ENCODE peak calls at places on chromosomes 4 and X, in ten cellular contexts. I is astrocyte of the spinal cord, D is AG10803, V is GM06990, T is foreskin keratinocyte, Q is endothelial cell, R is A549, M is RWPE1, L is GM13976, P is GM10248. Y is an unnamed sample.

GRCh38 chrX:78650906-78651437 is 8.2 kb downstream of the RTL3 start:
- DNase-seq in V (peak; percentile 70), I (peak; percentile 88), M (no peak), R (no peak), P (no peak), D (peak; percentile 91), L (no peak), T (no peak), Q (no peak), Y (peak; percentile 26)

GRCh38 chr4:55503164-55503563 is 43.5 kb downstream of the CLOCK start:
- DNase-seq in L (no peak), R (no peak), V (no peak), D (peak; percentile 59), Q (no peak), I (peak; percentile 70), P (no peak), M (peak; percentile 59), T (peak; percentile 69), Y (no peak)

GRCh38 chrX:40084471-40084870 is 13.3 kb downstream of the BCOR start:
- DNase-seq in P (no peak), L (no peak), D (no peak), Q (no peak), R (no peak), T (no peak), I (no peak), M (no peak), V (no peak), Y (no peak)

GRCh38 chr4:110904435-110905050 is 281.7 kb upstream of the PITX2 start:
- DNase-seq in L (no peak), I (peak; percentile 12), R (no peak), V (no peak), P (no peak), T (no peak), Q (no peak), D (no peak), M (no peak), Y (no peak)

GRCh38 chr4:10666616-10667015 is 18.0 kb downstream of the CLNK start:
- DNase-seq in P (no peak), V (no peak), T (no peak), L (no peak), D (no peak), I (no peak), R (no peak), Q (no peak), M (no peak), Y (no peak)

GRCh38 chrX:15158736-15159406 is 111.0 kb downstream of the ASB9 start:
- DNase-seq in Q (no peak), L (peak; percentile 17), M (peak; percentile 10), P (peak; percentile 13), I (no peak), R (no peak), V (peak; percentile 25), T (peak; percentile 37), D (no peak), Y (no peak)

GRCh38 chrX:139020793-139021192 is 309.3 kb upstream of the FGF13 start:
- DNase-seq in I (no peak), M (no peak), R (no peak), Q (no peak), L (no peak), T (no peak), V (no peak), D (peak; percentile 25), P (no peak), Y (no peak)

GRCh38 chr4:61923179-61923578 is 723.1 kb downstream of the ADGRL3 start:
- DNase-seq in P (no peak), I (no peak), D (no peak), T (no peak), M (peak; percentile 18), V (no peak), L (no peak), Q (no peak), R (no peak), Y (no peak)

GRCh38 chr4:137768196-137768595 is 235.9 kb upstream of the PCDH18 start:
- DNase-seq in R (no peak), T (no peak), I (peak; percentile 5), L (no peak), P (no peak), M (no peak), D (no peak), V (no peak), Q (no peak), Y (no peak)

GRCh38 chrX:105114554-105115130 is 105.9 kb downstream of the TEX13A start:
- DNase-seq in Q (no peak), M (no peak), V (no peak), D (no peak), T (no peak), L (no peak), I (no peak), P (no peak), R (no peak), Y (no peak)

GRCh38 chr4:184596617-184597185 is 52.5 kb downstream of the CASP3 start:
- DNase-seq in M (no peak), T (no peak), D (no peak), I (no peak), P (no peak), V (no peak), Q (no peak), L (no peak), R (no peak), Y (no peak)

GRCh38 chr4:99400831-99401230 is 34.3 kb downstream of the ADH7 start:
- DNase-seq in D (no peak), T (no peak), Q (no peak), V (no peak), L (no peak), P (no peak), M (no peak), I (no peak), R (no peak), Y (no peak)

GRCh38 chr4:8220661-8221446 is 21.8 kb downstream of the SH3TC1 start:
- DNase-seq in R (no peak), T (no peak), V (no peak), D (no peak), L (no peak), I (no peak), Q (no peak), M (no peak), P (no peak), Y (no peak)

GRCh38 chr4:2953496-2953895 is 9.7 kb downstream of the NOP14 start:
- DNase-seq in D (no peak), R (no peak), L (no peak), P (no peak), T (no peak), Q (no peak), I (no peak), V (no peak), M (no peak), Y (no peak)

GRCh38 chrX:149286940-149287349 is 218.2 kb downstream of the IDS start:
- DNase-seq in Q (peak; percentile 38), P (peak; percentile 34), V (peak; percentile 24), L (peak; percentile 36), R (peak; percentile 35), M (peak; percentile 26), I (peak; percentile 56), D (peak; percentile 28), T (no peak), Y (no peak)

GRCh38 chr4:146545102-146545501 is 23.4 kb upstream of the SLC10A7 start:
- DNase-seq in M (no peak), R (peak; percentile 13), T (no peak), I (peak; percentile 37), V (no peak), D (peak; percentile 42), L (peak; percentile 38), Q (peak; percentile 14), P (peak; percentile 38), Y (no peak)
- TF ChIP-seq CTCF in M (no peak), R (no peak), T (peak; percentile 50), I (peak; percentile 52), V (peak; percentile 58), D (peak; percentile 55), L (no peak), Q (no peak), P (peak; percentile 8), Y (peak; percentile 61)

DNA sequence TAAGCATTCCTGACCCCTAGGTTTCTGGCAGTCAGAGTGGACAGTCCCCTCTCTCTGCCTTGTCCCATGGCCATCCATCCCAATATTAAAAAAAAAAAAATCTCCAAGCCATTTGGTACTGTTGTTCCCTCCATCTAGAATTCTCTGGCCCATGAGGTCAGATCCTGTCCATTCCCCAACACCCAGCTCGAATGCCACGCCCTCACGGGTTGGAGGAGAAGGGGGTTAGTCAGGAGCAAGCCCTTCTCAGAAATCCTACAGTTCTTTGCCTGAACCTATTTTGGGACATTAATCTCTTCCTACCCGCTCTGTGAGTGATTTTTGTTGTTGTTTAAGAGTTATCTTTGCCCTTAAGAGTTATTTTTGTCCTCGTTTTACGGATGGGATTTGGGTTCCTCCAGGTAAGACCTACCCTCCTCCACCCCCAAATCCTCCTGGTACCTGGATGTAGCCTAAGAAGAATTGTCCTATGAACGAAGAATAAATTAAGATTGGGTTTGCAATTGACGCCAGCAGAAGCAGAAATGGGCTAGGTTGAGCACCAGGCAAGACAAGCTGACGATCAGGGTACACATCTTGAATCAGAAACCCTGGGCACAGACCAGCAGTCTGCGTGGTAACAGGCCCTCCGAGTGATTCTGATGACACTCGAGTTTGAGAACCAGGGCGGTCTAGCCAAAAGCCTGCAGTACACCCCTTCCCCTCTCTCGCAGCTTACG is 977 bp downstream of the RNF175 start:
- DNase-seq in V (no peak), L (no peak), M (no peak), R (no peak), D (no peak), T (no peak), Q (no peak), P (no peak), I (no peak), Y (no peak)
- TF ChIP-seq CTCF in V (no peak), L (no peak), M (no peak), R (no peak), D (no peak), T (no peak), Q (no peak), P (no peak), I (no peak), Y (no peak)

DNA sequence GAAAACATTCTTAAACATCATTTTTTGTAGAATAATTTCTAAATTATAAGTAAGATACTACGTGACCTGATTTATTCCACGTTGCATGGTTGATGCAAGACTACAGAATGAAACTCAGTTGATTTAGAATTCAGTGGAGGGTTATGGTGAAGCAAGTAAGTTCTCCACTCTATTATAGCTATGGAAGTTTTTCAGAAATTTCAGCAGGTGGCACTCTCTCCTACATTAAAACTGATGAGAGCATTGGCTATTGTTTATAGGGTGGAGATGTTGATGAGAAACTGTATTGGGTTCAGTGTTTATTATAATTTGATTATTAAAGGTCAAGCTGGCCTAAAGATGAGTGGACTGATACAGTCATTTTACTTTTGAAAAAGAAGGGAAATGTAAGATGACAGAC is 88.0 kb downstream of the FNIP2 start:
- DNase-seq in I (peak; percentile 58), P (peak; percentile 57), M (peak; percentile 47), T (no peak), L (peak; percentile 63), V (no peak), R (no peak), D (peak; percentile 68), Q (no peak), Y (no peak)
- TF ChIP-seq CTCF in I (peak; percentile 51), P (peak; percentile 59), M (peak; percentile 42), T (peak; percentile 84), L (no peak), V (peak; percentile 48), R (peak; percentile 63), D (peak; percentile 72), Q (peak; percentile 44), Y (peak; percentile 50)

GRCh38 chr4:69894706-69895105 is 34.8 kb upstream of the SULT1E1 start:
- DNase-seq in I (no peak), D (no peak), P (no peak), V (no peak), M (no peak), Q (no peak), T (no peak), L (no peak), R (no peak), Y (no peak)

GRCh38 chr4:69894221-69894620 is 34.3 kb upstream of the SULT1E1 start:
- DNase-seq in T (no peak), I (no peak), M (no peak), L (no peak), D (no peak), Q (no peak), P (no peak), V (no peak), R (no peak), Y (no peak)

GRCh38 chr4:69896530-69897116 is 34.2 kb upstream of the CSN1S1 start:
- DNase-seq in M (no peak), D (no peak), Q (no peak), I (peak; percentile 20), V (no peak), L (no peak), T (no peak), R (no peak), P (no peak), Y (no peak)
- TF ChIP-seq CTCF in M (peak; percentile 17), D (peak; percentile 47), Q (peak; percentile 74), I (peak; percentile 53), V (peak; percentile 41), L (no peak), T (peak; percentile 69), R (peak; percentile 25), P (peak; percentile 33), Y (peak; percentile 61)

Y was measured in epithelial cell of proximal tubule.